ENCODE peak calls at places on chromosomes 3 and 15, in seven cellular contexts. One of them, this sample, is unnamed.

GRCh38 chr15:45705510-45706473 is 71.0 kb downstream of the SQOR start:
- DNase-seq in psoas muscle: peak; percentile 63
- DNase-seq in coronary artery: peak; percentile 78
- DNase-seq in adrenal gland: peak; percentile 80
- DNase-seq in progenitor cell of endocrine pancreas: peak; percentile 61
- DNase-seq in MCF 10A: peak; percentile 86
- DNase-seq in H1: peak; percentile 68
- DNase-seq in this sample: no peak

GRCh38 chr15:33201376-33202189 is 7.1 kb upstream of the FMN1 start:
- DNase-seq in psoas muscle: peak; percentile 40
- DNase-seq in coronary artery: no peak
- DNase-seq in adrenal gland: peak; percentile 80
- DNase-seq in progenitor cell of endocrine pancreas: peak; percentile 13
- DNase-seq in MCF 10A: peak; percentile 84
- DNase-seq in H1: peak; percentile 62
- DNase-seq in this sample: no peak

GRCh38 chr3:154795582-154795981 is 284.5 kb upstream of the MME start:
- DNase-seq in psoas muscle: no peak
- DNase-seq in coronary artery: no peak
- DNase-seq in adrenal gland: peak; percentile 9
- DNase-seq in progenitor cell of endocrine pancreas: no peak
- DNase-seq in MCF 10A: peak; percentile 69
- DNase-seq in H1: no peak
- DNase-seq in this sample: no peak

GRCh38 chr3:134449277-134449676 is 36.5 kb downstream of the ANAPC13 start:
- DNase-seq in psoas muscle: no peak
- DNase-seq in coronary artery: no peak
- DNase-seq in adrenal gland: peak; percentile 40
- DNase-seq in progenitor cell of endocrine pancreas: no peak
- DNase-seq in MCF 10A: peak; percentile 67
- DNase-seq in H1: no peak
- DNase-seq in this sample: no peak

GRCh38 chr3:184399410-184399809 is 19.6 kb downstream of the CHRD start:
- DNase-seq in psoas muscle: no peak
- DNase-seq in coronary artery: no peak
- DNase-seq in adrenal gland: no peak
- DNase-seq in progenitor cell of endocrine pancreas: no peak
- DNase-seq in MCF 10A: peak; percentile 23
- DNase-seq in H1: no peak
- DNase-seq in this sample: no peak

GRCh38 chr3:71197841-71198565 is 385.5 kb downstream of the FOXP1 start:
- DNase-seq in psoas muscle: no peak
- DNase-seq in coronary artery: no peak
- DNase-seq in adrenal gland: no peak
- DNase-seq in progenitor cell of endocrine pancreas: no peak
- DNase-seq in MCF 10A: no peak
- DNase-seq in H1: no peak
- DNase-seq in this sample: no peak

GRCh38 chr15:45732544-45733130 is 97.8 kb downstream of the SQOR start:
- DNase-seq in psoas muscle: no peak
- DNase-seq in coronary artery: no peak
- DNase-seq in adrenal gland: no peak
- DNase-seq in progenitor cell of endocrine pancreas: no peak
- DNase-seq in MCF 10A: peak; percentile 29
- DNase-seq in H1: no peak
- DNase-seq in this sample: no peak

GRCh38 chr3:47265725-47266480 is 16.7 kb downstream of the KIF9 start:
- DNase-seq in psoas muscle: no peak
- DNase-seq in coronary artery: no peak
- DNase-seq in adrenal gland: no peak
- DNase-seq in progenitor cell of endocrine pancreas: no peak
- DNase-seq in MCF 10A: no peak
- DNase-seq in H1: no peak
- DNase-seq in this sample: no peak

GRCh38 chr3:9861201-9861600 is 17.4 kb upstream of the RPUSD3 start:
- DNase-seq in psoas muscle: no peak
- DNase-seq in coronary artery: no peak
- DNase-seq in adrenal gland: no peak
- DNase-seq in progenitor cell of endocrine pancreas: no peak
- DNase-seq in MCF 10A: no peak
- DNase-seq in H1: no peak
- DNase-seq in this sample: no peak

GRCh38 chr3:170632780-170633179 is 46.9 kb upstream of the SLC7A14 start:
- DNase-seq in psoas muscle: no peak
- DNase-seq in coronary artery: no peak
- DNase-seq in adrenal gland: no peak
- DNase-seq in progenitor cell of endocrine pancreas: no peak
- DNase-seq in MCF 10A: no peak
- DNase-seq in H1: no peak
- DNase-seq in this sample: no peak

GRCh38 chr15:88476635-88477038 is 9.1 kb downstream of the MRPS11 start:
- DNase-seq in psoas muscle: no peak
- DNase-seq in coronary artery: no peak
- DNase-seq in adrenal gland: peak; percentile 62
- DNase-seq in progenitor cell of endocrine pancreas: no peak
- DNase-seq in MCF 10A: peak; percentile 49
- DNase-seq in H1: no peak
- DNase-seq in this sample: no peak

GRCh38 chr3:107431298-107432012 is 54.2 kb downstream of the CCDC54 start:
- DNase-seq in psoas muscle: peak; percentile 77
- DNase-seq in coronary artery: peak; percentile 85
- DNase-seq in adrenal gland: peak; percentile 82
- DNase-seq in progenitor cell of endocrine pancreas: peak; percentile 52
- DNase-seq in MCF 10A: peak; percentile 81
- DNase-seq in H1: peak; percentile 67
- DNase-seq in this sample: no peak

GRCh38 chr3:134027631-134028030 is 2.1 kb downstream of the SLCO2A1 start:
- DNase-seq in psoas muscle: no peak
- DNase-seq in coronary artery: no peak
- DNase-seq in adrenal gland: no peak
- DNase-seq in progenitor cell of endocrine pancreas: no peak
- DNase-seq in MCF 10A: no peak
- DNase-seq in H1: no peak
- DNase-seq in this sample: no peak

GRCh38 chr3:5791558-5791957 is 604.1 kb downstream of the EDEM1 start:
- DNase-seq in psoas muscle: no peak
- DNase-seq in coronary artery: no peak
- DNase-seq in adrenal gland: no peak
- DNase-seq in progenitor cell of endocrine pancreas: no peak
- DNase-seq in MCF 10A: peak; percentile 36
- DNase-seq in H1: no peak
- DNase-seq in this sample: no peak

GRCh38 chr3:164879201-164879600 is 199.1 kb downstream of the SI start:
- DNase-seq in psoas muscle: no peak
- DNase-seq in coronary artery: no peak
- DNase-seq in adrenal gland: no peak
- DNase-seq in progenitor cell of endocrine pancreas: no peak
- DNase-seq in MCF 10A: no peak
- DNase-seq in H1: no peak
- DNase-seq in this sample: no peak

GRCh38 chr15:78223396-78224023 is 10.9 kb downstream of the ACSBG1 start:
- DNase-seq in psoas muscle: no peak
- DNase-seq in coronary artery: no peak
- DNase-seq in adrenal gland: no peak
- DNase-seq in progenitor cell of endocrine pancreas: no peak
- DNase-seq in MCF 10A: no peak
- DNase-seq in H1: no peak
- DNase-seq in this sample: no peak

DNA sequence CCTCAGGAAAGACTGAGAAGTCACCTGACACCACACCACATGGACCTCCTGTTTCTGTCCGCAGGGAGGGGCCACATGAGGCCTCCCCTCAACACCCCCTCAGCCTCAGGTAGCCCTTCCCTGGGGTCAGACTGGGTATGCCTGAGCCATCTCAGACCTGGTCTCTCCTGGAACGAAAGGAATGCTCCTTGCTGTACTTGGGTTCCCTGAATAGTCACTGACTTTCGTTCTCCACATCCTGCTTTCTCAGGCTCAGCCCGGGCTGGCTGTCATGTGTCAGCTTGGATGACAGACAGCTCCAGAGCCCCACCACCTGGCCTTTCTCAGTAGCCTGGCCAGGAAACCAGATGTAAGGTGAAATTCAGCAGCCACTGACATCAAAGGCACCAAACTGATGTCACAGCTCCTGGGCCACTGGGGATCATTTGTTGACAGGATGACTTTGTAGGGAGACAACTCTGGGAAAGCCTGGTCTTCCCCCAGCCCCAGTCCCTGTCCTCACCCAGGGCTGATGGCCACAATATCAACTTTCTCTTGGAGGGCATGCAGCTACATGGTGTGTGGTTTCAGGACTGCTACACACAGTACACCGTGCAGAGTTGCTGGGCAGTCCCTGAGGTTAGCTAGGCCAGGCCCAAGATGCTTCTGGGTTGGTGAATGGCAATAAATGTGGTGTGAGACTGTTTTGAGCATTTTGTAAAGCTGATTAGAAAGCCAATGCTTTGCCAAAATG is 141.4 kb upstream of the MRPS22 start:
- DNase-seq in psoas muscle: no peak
- DNase-seq in coronary artery: no peak
- DNase-seq in adrenal gland: no peak
- DNase-seq in progenitor cell of endocrine pancreas: no peak
- DNase-seq in MCF 10A: peak; percentile 54
- DNase-seq in H1: peak; percentile 21
- DNase-seq in this sample: no peak
- TF ChIP-seq CTCF in psoas muscle: no peak
- TF ChIP-seq CTCF in coronary artery: no peak
- TF ChIP-seq CTCF in adrenal gland: no peak
- TF ChIP-seq CTCF in progenitor cell of endocrine pancreas: no peak
- TF ChIP-seq CTCF in MCF 10A: peak; percentile 21
- TF ChIP-seq CTCF in H1: peak; percentile 31
- TF ChIP-seq CTCF in this sample: peak; percentile 55

DNA sequence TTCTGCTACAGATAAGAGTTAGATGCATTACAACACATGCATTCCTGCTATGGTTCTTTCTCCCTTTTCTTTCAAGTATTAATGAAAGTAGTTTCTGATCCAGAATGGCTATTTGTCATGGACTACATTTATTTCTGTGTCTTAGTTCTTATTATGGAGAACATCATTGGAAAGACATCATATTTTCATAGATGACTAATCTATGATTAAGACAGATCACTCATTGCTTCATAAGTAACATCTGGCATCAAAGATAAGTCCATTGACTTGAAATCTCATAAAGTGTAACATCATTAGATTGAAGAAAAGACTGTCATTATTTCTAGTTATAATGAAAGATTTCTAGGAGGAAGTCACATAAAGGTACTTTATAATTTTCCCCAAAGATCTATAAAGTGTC is 366.7 kb downstream of the NSUN3 start:
- DNase-seq in psoas muscle: no peak
- DNase-seq in coronary artery: no peak
- DNase-seq in adrenal gland: no peak
- DNase-seq in progenitor cell of endocrine pancreas: no peak
- DNase-seq in MCF 10A: peak; percentile 10
- DNase-seq in H1: no peak
- DNase-seq in this sample: no peak
- TF ChIP-seq CTCF in psoas muscle: no peak
- TF ChIP-seq CTCF in coronary artery: no peak
- TF ChIP-seq CTCF in adrenal gland: no peak
- TF ChIP-seq CTCF in progenitor cell of endocrine pancreas: no peak
- TF ChIP-seq CTCF in MCF 10A: no peak
- TF ChIP-seq CTCF in H1: no peak
- TF ChIP-seq CTCF in this sample: no peak

DNA sequence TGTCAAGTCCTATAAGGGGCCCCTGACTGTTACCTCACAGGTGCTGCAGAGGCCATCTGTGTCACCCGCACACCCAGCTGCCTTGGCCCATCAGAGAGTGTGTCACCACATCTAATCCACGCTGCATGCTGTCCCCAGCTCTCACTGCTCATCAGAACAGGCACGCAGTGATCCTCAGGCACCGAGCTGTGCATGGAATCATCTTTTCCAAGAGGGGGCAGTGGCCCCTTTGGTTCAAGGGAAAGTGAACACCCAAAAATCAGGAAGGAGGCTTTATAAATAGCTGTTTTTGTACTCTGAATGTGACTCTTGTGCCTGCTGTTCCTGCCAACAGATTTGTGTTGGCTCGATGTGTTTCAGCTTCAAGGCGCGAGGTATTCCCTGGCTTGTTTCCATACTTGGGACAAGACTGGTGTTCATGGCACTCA is 110.3 kb upstream of the ETV5 start:
- DNase-seq in psoas muscle: peak; percentile 79
- DNase-seq in coronary artery: no peak
- DNase-seq in adrenal gland: no peak
- DNase-seq in progenitor cell of endocrine pancreas: no peak
- DNase-seq in MCF 10A: no peak
- DNase-seq in H1: no peak
- DNase-seq in this sample: no peak
- TF ChIP-seq CTCF in psoas muscle: peak; percentile 46
- TF ChIP-seq CTCF in coronary artery: no peak
- TF ChIP-seq CTCF in adrenal gland: no peak
- TF ChIP-seq CTCF in progenitor cell of endocrine pancreas: no peak
- TF ChIP-seq CTCF in MCF 10A: no peak
- TF ChIP-seq CTCF in H1: no peak
- TF ChIP-seq CTCF in this sample: no peak

GRCh38 chr3:147614210-147614609 is 205.0 kb downstream of the ZIC1 start:
- DNase-seq in psoas muscle: no peak
- DNase-seq in coronary artery: no peak
- DNase-seq in adrenal gland: no peak
- DNase-seq in progenitor cell of endocrine pancreas: no peak
- DNase-seq in MCF 10A: no peak
- DNase-seq in H1: no peak
- DNase-seq in this sample: no peak

GRCh38 chr3:147619925-147620580 is 210.9 kb downstream of the ZIC1 start:
- DNase-seq in psoas muscle: no peak
- DNase-seq in coronary artery: no peak
- DNase-seq in adrenal gland: no peak
- DNase-seq in progenitor cell of endocrine pancreas: no peak
- DNase-seq in MCF 10A: no peak
- DNase-seq in H1: no peak
- DNase-seq in this sample: no peak

GRCh38 chr3:147618636-147619035 is 209.5 kb downstream of the ZIC1 start:
- DNase-seq in psoas muscle: no peak
- DNase-seq in coronary artery: no peak
- DNase-seq in adrenal gland: no peak
- DNase-seq in progenitor cell of endocrine pancreas: no peak
- DNase-seq in MCF 10A: no peak
- DNase-seq in H1: no peak
- DNase-seq in this sample: no peak

GRCh38 chr3:147613710-147614109 is 204.5 kb downstream of the ZIC1 start:
- DNase-seq in psoas muscle: no peak
- DNase-seq in coronary artery: no peak
- DNase-seq in adrenal gland: no peak
- DNase-seq in progenitor cell of endocrine pancreas: no peak
- DNase-seq in MCF 10A: no peak
- DNase-seq in H1: no peak
- DNase-seq in this sample: no peak

DNA sequence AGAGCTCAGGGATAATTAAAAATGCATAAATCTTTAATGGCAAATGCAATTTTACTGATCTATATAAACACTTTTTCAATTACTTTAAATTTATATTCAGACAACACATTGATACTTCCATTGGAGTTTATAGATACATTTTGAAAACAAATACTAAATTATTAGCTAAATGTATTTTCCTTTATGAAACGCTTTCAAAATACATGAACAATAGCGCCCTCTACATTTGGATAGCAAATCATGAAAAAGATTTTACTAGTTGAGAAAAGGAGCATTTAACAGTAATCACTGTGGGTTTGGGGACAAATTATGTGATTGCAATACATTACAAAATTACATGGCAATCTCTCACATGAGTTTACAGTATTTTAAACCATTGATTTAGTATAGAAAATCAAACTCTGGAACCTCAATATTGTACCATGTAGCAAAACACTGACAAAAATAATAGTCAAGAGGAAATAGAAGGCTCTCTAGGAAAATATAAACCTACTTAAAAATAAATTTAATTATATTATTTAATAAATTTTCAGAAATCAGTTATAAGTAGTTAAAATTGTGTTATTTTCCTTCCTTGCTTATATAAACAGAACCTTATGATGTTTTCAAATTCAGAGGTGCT is 207.9 kb downstream of the ZIC1 start:
- DNase-seq in psoas muscle: no peak
- DNase-seq in coronary artery: no peak
- DNase-seq in adrenal gland: no peak
- DNase-seq in progenitor cell of endocrine pancreas: no peak
- DNase-seq in MCF 10A: peak; percentile 37
- DNase-seq in H1: no peak
- DNase-seq in this sample: no peak
- TF ChIP-seq CTCF in psoas muscle: peak; percentile 61
- TF ChIP-seq CTCF in coronary artery: no peak
- TF ChIP-seq CTCF in adrenal gland: peak; percentile 34
- TF ChIP-seq CTCF in progenitor cell of endocrine pancreas: peak; percentile 72
- TF ChIP-seq CTCF in MCF 10A: peak; percentile 33
- TF ChIP-seq CTCF in H1: no peak
- TF ChIP-seq CTCF in this sample: peak; percentile 73